ENCODE peak calls at places on chromosomes 6 and 20, in nine cellular contexts. I is AG09309, Y is neural progenitor cell, L is PC-9, F is AG04449, M is heart right ventricle, D is uterus, V is BE2C, G is H1. E is an unnamed sample.

GRCh38 chr20:56933331-56933698 is 304.2 kb downstream of the TFAP2C start:
- DNase-seq in I (no peak), Y (no peak), L (no peak), F (no peak), M (no peak), D (no peak), V (no peak), G (no peak), E (peak)

GRCh38 chr6:137763861-137764260 is 103.2 kb upstream of the TNFAIP3 start:
- DNase-seq in I (no peak), Y (no peak), L (no peak), F (no peak), M (no peak), D (no peak), V (no peak), G (no peak), E (no peak)

GRCh38 chr6:33508935-33509926 is 54.9 kb downstream of the ZBTB9 start:
- DNase-seq in I (no peak), Y (no peak), L (no peak), F (no peak), M (no peak), D (no peak), V (no peak), G (no peak), E (no peak)

GRCh38 chr6:22590423-22590822 is 21.1 kb downstream of the HDGFL1 start:
- DNase-seq in I (no peak), Y (no peak), L (no peak), F (no peak), M (no peak), D (no peak), V (peak), G (no peak), E (no peak)

GRCh38 chr20:6704132-6704861 is 63.2 kb upstream of the BMP2 start:
- DNase-seq in I (peak), Y (no peak), L (no peak), F (no peak), M (no peak), D (no peak), V (no peak), G (no peak), E (no peak)

GRCh38 chr6:165959627-165960026 is 208.0 kb downstream of the TBXT start:
- DNase-seq in I (no peak), Y (no peak), L (no peak), F (no peak), M (no peak), D (no peak), V (no peak), G (no peak), E (no peak)

GRCh38 chr20:64111841-64112641 is 4.7 kb upstream of the NPBWR2 start:
- DNase-seq in I (no peak), Y (no peak), L (peak), F (no peak), M (no peak), D (no peak), V (peak), G (no peak), E (peak)

GRCh38 chr20:51400051-51400926 is 142.2 kb downstream of the NFATC2 start:
- DNase-seq in I (no peak), Y (no peak), L (no peak), F (no peak), M (no peak), D (no peak), V (no peak), G (no peak), E (no peak)

GRCh38 chr6:45727228-45727627 is 288.4 kb downstream of the CLIC5 start:
- DNase-seq in I (no peak), Y (no peak), L (no peak), F (no peak), M (no peak), D (no peak), V (no peak), G (no peak), E (no peak)

GRCh38 chr6:139364302-139364981 is 10.0 kb downstream of the CITED2 start:
- DNase-seq in I (no peak), Y (peak), L (peak), F (no peak), M (no peak), D (no peak), V (no peak), G (no peak), E (no peak)

GRCh38 chr6:5624256-5624655 is 362.9 kb downstream of the FARS2 start:
- DNase-seq in I (no peak), Y (no peak), L (no peak), F (no peak), M (no peak), D (no peak), V (no peak), G (no peak), E (no peak)

GRCh38 chr6:47400581-47400980 is 77.0 kb upstream of the CD2AP start:
- DNase-seq in I (no peak), Y (no peak), L (no peak), F (no peak), M (no peak), D (no peak), V (no peak), G (no peak), E (no peak)

GRCh38 chr20:45322952-45323383 is 14.9 kb upstream of the MATN4 start:
- DNase-seq in I (no peak), Y (no peak), L (peak), F (no peak), M (no peak), D (no peak), V (peak), G (no peak), E (peak)

GRCh38 chr6:96499781-96500180 is 21.8 kb upstream of the UFL1 start:
- DNase-seq in I (no peak), Y (no peak), L (no peak), F (no peak), M (no peak), D (no peak), V (no peak), G (no peak), E (no peak)

GRCh38 chr6:105484238-105485161 is 81.6 kb upstream of the PREP start:
- DNase-seq in I (no peak), Y (peak), L (peak), F (no peak), M (no peak), D (no peak), V (no peak), G (no peak), E (no peak)

GRCh38 chr20:23043376-23043775 is 6.1 kb downstream of the THBD start:
- DNase-seq in I (no peak), Y (no peak), L (no peak), F (no peak), M (no peak), D (no peak), V (no peak), G (no peak), E (no peak)

DNA sequence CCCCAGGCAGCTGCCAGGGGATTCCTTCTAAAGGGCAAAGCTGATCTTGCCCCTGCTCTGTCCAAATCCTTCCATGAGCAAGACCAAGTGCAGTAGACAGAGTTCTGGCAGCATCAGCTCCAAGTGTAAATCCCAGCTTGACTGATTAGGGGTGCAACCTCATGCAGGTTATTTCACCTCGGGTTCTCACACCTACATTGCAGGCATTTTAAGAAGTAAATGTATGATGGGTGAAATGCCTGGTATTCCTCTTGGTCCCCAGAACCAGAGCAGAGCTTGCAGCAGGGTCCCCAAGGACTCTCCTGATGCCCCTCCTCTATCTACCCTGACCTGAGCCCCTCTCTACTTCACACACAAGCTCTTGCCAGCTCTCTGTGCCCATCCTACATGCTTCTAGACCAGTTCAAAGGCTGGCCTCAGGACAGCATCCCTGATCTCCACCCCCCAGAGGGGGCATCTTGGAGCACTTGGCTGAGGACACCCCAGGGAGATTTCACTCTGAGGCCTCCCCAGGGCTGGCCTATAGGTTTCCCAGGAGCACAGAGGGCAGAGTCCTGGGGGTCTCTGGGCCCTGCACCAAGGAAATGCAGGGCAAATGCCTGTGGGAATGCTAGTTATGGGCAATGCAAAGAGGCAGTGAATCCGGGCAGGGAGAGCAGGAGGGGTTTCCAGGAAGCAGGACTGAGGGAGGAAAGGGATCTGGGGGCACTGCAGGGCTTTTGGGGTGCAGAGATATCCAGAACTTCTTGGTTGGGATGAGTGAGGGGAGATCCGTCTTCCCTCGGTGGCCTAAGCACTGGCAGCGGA is 1.0 kb downstream of the LZTS3 start:
- DNase-seq in I (no peak), Y (no peak), L (no peak), F (no peak), M (no peak), D (no peak), V (no peak), G (no peak), E (peak)
- H3K4me3 ChIP-seq in I (peak), Y (peak), L (peak), F (peak), M (peak), D (peak), V (peak), G (peak), E (peak)

DNA sequence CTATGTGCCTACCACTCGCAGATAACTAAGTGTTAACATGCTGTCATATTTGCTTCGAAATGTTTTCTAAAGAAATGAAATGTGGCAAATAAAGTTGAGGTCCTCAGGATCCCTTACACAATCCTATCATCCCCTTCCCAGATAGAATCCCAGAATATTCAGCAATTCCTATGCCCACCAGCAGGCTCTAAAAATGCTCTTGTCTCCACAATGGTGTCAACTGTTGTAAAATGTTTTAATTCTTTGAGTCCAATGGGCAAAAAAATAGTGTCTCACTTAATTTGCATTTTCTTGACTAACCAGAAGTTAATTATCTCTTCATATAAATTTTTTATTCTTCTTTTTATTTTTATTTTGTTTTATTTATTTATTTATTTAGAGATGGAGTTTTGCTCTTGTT is 103.9 kb upstream of the MAP7 start:
- DNase-seq in I (no peak), Y (no peak), L (no peak), F (no peak), M (no peak), D (no peak), V (no peak), G (no peak), E (no peak)
- TF ChIP-seq CTCF in I (no peak), Y (no peak), L (peak), F (no peak), M (no peak), D (no peak), V (peak), G (peak), E (no peak)

GRCh38 chr20:59221881-59222238 is 58.2 kb downstream of the ZNF831 start:
- DNase-seq in I (no peak), Y (no peak), L (no peak), F (no peak), M (no peak), D (no peak), V (no peak), G (no peak), E (no peak)

GRCh38 chr20:59221049-59221748 is 57.6 kb downstream of the ZNF831 start:
- DNase-seq in I (no peak), Y (no peak), L (no peak), F (no peak), M (no peak), D (no peak), V (no peak), G (no peak), E (no peak)

GRCh38 chr20:59223750-59224149 is 60.1 kb downstream of the ZNF831 start:
- DNase-seq in I (no peak), Y (no peak), L (no peak), F (no peak), M (no peak), D (no peak), V (no peak), G (no peak), E (no peak)

GRCh38 chr20:59222982-59223610 is 59.5 kb downstream of the ZNF831 start:
- DNase-seq in I (no peak), Y (peak), L (no peak), F (no peak), M (no peak), D (no peak), V (peak), G (no peak), E (no peak)

GRCh38 chr20:59222239-59222981 is 58.8 kb downstream of the ZNF831 start:
- DNase-seq in I (peak), Y (peak), L (peak), F (peak), M (peak), D (peak), V (peak), G (peak), E (peak)
- H3K4me3 ChIP-seq in I (peak), Y (peak), L (peak), F (peak), M (peak), D (peak), V (peak), G (peak), E (peak)

GRCh38 chr6:73983367-73983766 is 287.4 kb downstream of the CD109 start:
- DNase-seq in I (peak), Y (no peak), L (no peak), F (peak), M (no peak), D (no peak), V (no peak), G (no peak), E (no peak)

GRCh38 chr6:73984851-73985250 is 288.8 kb downstream of the CD109 start:
- DNase-seq in I (peak), Y (no peak), L (no peak), F (no peak), M (no peak), D (no peak), V (no peak), G (no peak), E (no peak)

DNA sequence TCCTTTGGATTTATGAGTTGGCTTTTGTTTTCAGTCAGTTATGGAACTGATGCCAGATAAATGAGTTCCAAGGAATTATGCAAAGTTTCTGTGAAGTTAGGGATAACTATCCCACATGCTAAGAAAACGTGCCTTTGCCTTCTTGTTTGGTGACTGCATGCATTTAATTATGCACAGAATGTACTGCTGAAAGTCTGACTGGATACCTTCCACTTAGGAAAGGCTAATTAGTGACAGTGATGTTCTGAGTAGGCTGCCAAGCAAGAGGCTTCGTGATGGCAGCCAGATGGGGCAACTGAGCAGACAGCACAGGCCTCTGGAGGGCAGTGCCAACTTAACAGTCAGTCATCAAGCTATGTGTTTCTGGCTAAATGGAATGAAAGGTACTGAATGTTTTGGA is 289.9 kb downstream of the CD109 start:
- DNase-seq in I (peak), Y (peak), L (no peak), F (peak), M (no peak), D (no peak), V (no peak), G (peak), E (no peak)
- TF ChIP-seq CTCF in I (peak), Y (peak), L (no peak), F (peak), M (no peak), D (no peak), V (no peak), G (peak), E (no peak)

GRCh38 chr6:169962604-169963469 is 211.4 kb downstream of the ERMARD start:
- DNase-seq in I (no peak), Y (no peak), L (no peak), F (no peak), M (no peak), D (no peak), V (no peak), G (no peak), E (peak)
- H3K4me3 ChIP-seq in I (no peak), Y (no peak), L (no peak), F (no peak), M (peak), D (no peak), V (no peak), G (peak), E (no peak)

GRCh38 chr6:4403023-4403752 is 267.8 kb upstream of the ECI2 start:
- DNase-seq in I (no peak), Y (no peak), L (no peak), F (no peak), M (no peak), D (no peak), V (no peak), G (no peak), E (no peak)
- TF ChIP-seq CTCF in I (no peak), Y (no peak), L (no peak), F (no peak), M (no peak), D (no peak), V (no peak), G (no peak), E (no peak)